ENCODE peak calls at places on chromosomes 2 and 18, in nine cellular contexts. B is DMS79 treated with DMSO at 0.1 percent for 48 hours; S is cardiac muscle cell; C is stimulated activated CD4-positive, alpha-beta T cell treated with anti-CD3 and anti-CD28 coated beads, Interleukin-2, amount 100 ng/mL, for 24 hours; R is left kidney; Q is EL; Z is effector memory CD4-positive, alpha-beta T cell; W is non-pigmented ciliary epithelial cell; Y is NCI-H1105. U is an unnamed sample.

GRCh38 chr2:98028931-98029717 is 33.4 kb upstream of the TMEM131 start:
- DNase-seq in B (no peak), S (no peak), C (no peak), R (no peak), Q (no peak), Z (no peak), W (no peak), Y (no peak), U (no peak)

GRCh38 chr2:230899786-230900185 is 25.3 kb downstream of the GPR55 start:
- DNase-seq in B (no peak), S (no peak), C (peak; percentile 72), R (no peak), Q (no peak), Z (no peak), W (no peak), Y (no peak), U (no peak)

GRCh38 chr2:174634130-174635014 is 36.8 kb upstream of the WIPF1 start:
- DNase-seq in B (no peak), S (no peak), C (peak; percentile 50), R (peak; percentile 26), Q (peak; percentile 32), Z (peak; percentile 23), W (no peak), Y (no peak), U (no peak)

GRCh38 chr2:219000569-219000960 is 7.3 kb upstream of the CRYBA2 start:
- DNase-seq in B (peak; percentile 43), S (no peak), C (no peak), R (no peak), Q (no peak), Z (no peak), W (no peak), Y (no peak), U (no peak)

GRCh38 chr2:8342407-8342806 is 339.4 kb upstream of the ID2 start:
- DNase-seq in B (no peak), S (no peak), C (no peak), R (no peak), Q (no peak), Z (no peak), W (no peak), Y (no peak), U (no peak)

GRCh38 chr18:35835838-35836237 is 136.6 kb upstream of the RMP24 start:
- DNase-seq in B (no peak), S (no peak), C (no peak), R (no peak), Q (no peak), Z (no peak), W (no peak), Y (no peak), U (no peak)

GRCh38 chr2:45370367-45370766 is 240.7 kb downstream of the SRBD1 start:
- DNase-seq in B (no peak), S (peak; percentile 53), C (no peak), R (no peak), Q (no peak), Z (no peak), W (no peak), Y (no peak), U (no peak)

GRCh38 chr18:47288741-47289140 is 37.3 kb upstream of the SKOR2 start:
- DNase-seq in B (no peak), S (no peak), C (no peak), R (no peak), Q (no peak), Z (no peak), W (no peak), Y (no peak), U (no peak)

GRCh38 chr2:237962432-237963084 is 4.3 kb upstream of the UBE2F start:
- DNase-seq in B (no peak), S (no peak), C (no peak), R (no peak), Q (no peak), Z (no peak), W (no peak), Y (no peak), U (no peak)

GRCh38 chr2:9753276-9753600 is 90.0 kb upstream of the TAF1B start:
- DNase-seq in B (no peak), S (peak; percentile 87), C (peak; percentile 66), R (peak; percentile 46), Q (peak; percentile 87), Z (peak; percentile 28), W (peak; percentile 90), Y (no peak), U (no peak)

GRCh38 chr18:78611201-78611800 is 368.3 kb upstream of the SALL3 start:
- DNase-seq in B (no peak), S (no peak), C (no peak), R (no peak), Q (no peak), Z (no peak), W (no peak), Y (no peak), U (no peak)

U was measured in G401.